ENCODE peak calls at places on chromosomes 12 and 14, in seven cellular contexts. S is activated CD4-positive, alpha-beta T cell treated with anti-CD3 and anti-CD28 coated beads, Interleukin-2, amount 50 U/mL, for 48 hours; T is NCI-H1105; B is iPS-NIHi11; K is cerebellar nuclear complex; N is nucleus accumbens; Q is anterior cingulate cortex. P is an unnamed sample.

GRCh38 chr12:112537710-112538396 is 119.1 kb downstream of the PTPN11 start:
- DNase-seq in S (no peak), T (no peak), B (peak), K (no peak), N (no peak), Q (no peak), P (no peak)

GRCh38 chr14:61625171-61625570 is 70.1 kb upstream of the HIF1A start:
- DNase-seq in S (no peak), T (no peak), B (no peak), K (no peak), N (no peak), Q (no peak), P (no peak)

GRCh38 chr14:74712499-74713394 is at the start of the genes AREL1 and FCF1:
- DNase-seq in S (peak), T (no peak), B (peak), K (no peak), N (no peak), Q (no peak), P (peak)

GRCh38 chr12:47221256-47222023 is 141.7 kb upstream of the AMIGO2 start:
- DNase-seq in S (no peak), T (no peak), B (no peak), K (no peak), N (no peak), Q (no peak), P (no peak)

GRCh38 chr12:114904254-114905003 is 220.5 kb upstream of the TBX3 start:
- DNase-seq in S (no peak), T (no peak), B (no peak), K (no peak), N (no peak), Q (no peak), P (peak)

GRCh38 chr12:6868211-6869048 is 1.1 kb downstream of the TPI1 start:
- DNase-seq in S (peak), T (no peak), B (no peak), K (no peak), N (peak), Q (no peak), P (no peak)

GRCh38 chr12:57816855-57817151 is 1.7 kb downstream of the AVIL start:
- DNase-seq in S (no peak), T (no peak), B (no peak), K (no peak), N (no peak), Q (no peak), P (no peak)

GRCh38 chr12:51915003-51915625 is 7.8 kb downstream of the ACVRL1 start:
- DNase-seq in S (no peak), T (no peak), B (no peak), K (no peak), N (no peak), Q (no peak), P (no peak)

GRCh38 chr14:86796221-86797074 is 1196.5 kb downstream of the GALC start:
- DNase-seq in S (no peak), T (no peak), B (no peak), K (no peak), N (no peak), Q (no peak), P (no peak)

P was measured in MG63.